ENCODE peak calls at places on chromosomes 2 and 18, in four cellular contexts. One of them, this sample, is unnamed.

GRCh38 chr2:233025706-233026105 is 6.8 kb upstream of the NEU2 start:
- DNase-seq in K562: no peak
- DNase-seq in IMR-90: no peak
- DNase-seq in prostate gland: no peak
- DNase-seq in this sample: no peak

GRCh38 chr18:22650247-22650646 is 232.5 kb upstream of the CTAGE1 start:
- DNase-seq in IMR-90: no peak
- DNase-seq in K562: no peak
- DNase-seq in prostate gland: no peak
- DNase-seq in this sample: no peak

GRCh38 chr2:135638825-135639224 is 102.8 kb upstream of the UBXN4 start:
- DNase-seq in prostate gland: no peak
- DNase-seq in K562: no peak
- DNase-seq in IMR-90: no peak
- DNase-seq in this sample: no peak

GRCh38 chr2:126535408-126535807 is 120.5 kb upstream of the GYPC start:
- DNase-seq in prostate gland: no peak
- DNase-seq in K562: no peak
- DNase-seq in IMR-90: no peak
- DNase-seq in this sample: no peak

GRCh38 chr2:42723465-42723864 is 40.5 kb downstream of the OXER1 start:
- DNase-seq in IMR-90: no peak
- DNase-seq in prostate gland: no peak
- DNase-seq in K562: no peak
- DNase-seq in this sample: no peak

GRCh38 chr2:172102159-172102857 is 392 bp downstream of the DLX2 start:
- DNase-seq in K562: peak; percentile 89
- DNase-seq in IMR-90: peak; percentile 61
- DNase-seq in prostate gland: no peak
- DNase-seq in this sample: no peak

GRCh38 chr18:44507729-44508325 is 172.9 kb upstream of the SETBP1 start:
- DNase-seq in K562: no peak
- DNase-seq in prostate gland: no peak
- DNase-seq in IMR-90: no peak
- DNase-seq in this sample: no peak

GRCh38 chr2:348517-348916 is 60.6 kb upstream of the ALKAL2 start:
- DNase-seq in K562: no peak
- DNase-seq in IMR-90: no peak
- DNase-seq in prostate gland: no peak
- DNase-seq in this sample: no peak

GRCh38 chr18:63467699-63468098 is 9.1 kb upstream of the SERPINB5 start:
- DNase-seq in IMR-90: no peak
- DNase-seq in K562: no peak
- DNase-seq in prostate gland: no peak
- DNase-seq in this sample: no peak

GRCh38 chr2:230895536-230896345 is 29.3 kb downstream of the GPR55 start:
- DNase-seq in K562: no peak
- DNase-seq in prostate gland: no peak
- DNase-seq in IMR-90: no peak
- DNase-seq in this sample: no peak

GRCh38 chr2:106057206-106057605 is 136.9 kb downstream of the UXS1 start:
- DNase-seq in prostate gland: no peak
- DNase-seq in K562: no peak
- DNase-seq in IMR-90: no peak
- DNase-seq in this sample: no peak

GRCh38 chr2:239251971-239252370 is 148.8 kb downstream of the HDAC4 start:
- DNase-seq in IMR-90: no peak
- DNase-seq in prostate gland: no peak
- DNase-seq in K562: no peak
- DNase-seq in this sample: peak; percentile 68

GRCh38 chr2:64996914-64997313 is 7.7 kb downstream of the SLC1A4 start:
- DNase-seq in IMR-90: no peak
- DNase-seq in K562: no peak
- DNase-seq in prostate gland: no peak
- DNase-seq in this sample: no peak

GRCh38 chr2:182448371-182448770 is 21.5 kb upstream of the PDE1A start:
- DNase-seq in prostate gland: no peak
- DNase-seq in IMR-90: no peak
- DNase-seq in K562: no peak
- DNase-seq in this sample: no peak

GRCh38 chr18:48728204-48728833 is 189.5 kb downstream of the CTIF start:
- DNase-seq in K562: peak; percentile 23
- DNase-seq in prostate gland: no peak
- DNase-seq in IMR-90: peak; percentile 99
- DNase-seq in this sample: peak; percentile 79

GRCh38 chr2:214630402-214631035 is 179.0 kb downstream of the BARD1 start:
- DNase-seq in IMR-90: peak; percentile 79
- DNase-seq in K562: no peak
- DNase-seq in prostate gland: no peak
- DNase-seq in this sample: no peak

GRCh38 chr18:74420926-74421325 is 36.2 kb downstream of the DIPK1C start:
- DNase-seq in prostate gland: no peak
- DNase-seq in IMR-90: no peak
- DNase-seq in K562: no peak
- DNase-seq in this sample: no peak

GRCh38 chr2:36807223-36807886 is 110.8 kb downstream of the VIT start:
- DNase-seq in prostate gland: no peak
- DNase-seq in IMR-90: no peak
- DNase-seq in K562: peak; percentile 49
- DNase-seq in this sample: no peak

GRCh38 chr2:53852540-53852939 is 7.2 kb downstream of the GPR75 start:
- DNase-seq in prostate gland: no peak
- DNase-seq in IMR-90: no peak
- DNase-seq in K562: no peak
- DNase-seq in this sample: no peak

GRCh38 chr18:13797157-13797611 is 26.8 kb upstream of the MC5R start:
- DNase-seq in prostate gland: no peak
- DNase-seq in K562: no peak
- DNase-seq in IMR-90: no peak
- DNase-seq in this sample: no peak

GRCh38 chr2:126658910-126659613 is 3.1 kb downstream of the GYPC start:
- DNase-seq in K562: peak; percentile 78
- DNase-seq in prostate gland: no peak
- DNase-seq in IMR-90: peak; percentile 73
- DNase-seq in this sample: peak; percentile 86

GRCh38 chr2:9832586-9832985 is 10.7 kb upstream of the TAF1B start:
- DNase-seq in IMR-90: peak; percentile 63
- DNase-seq in prostate gland: no peak
- DNase-seq in K562: no peak
- DNase-seq in this sample: no peak

GRCh38 chr2:157055660-157056199 is 201.8 kb upstream of the GALNT5 start:
- DNase-seq in IMR-90: peak; percentile 53
- DNase-seq in prostate gland: no peak
- DNase-seq in K562: peak; percentile 29
- DNase-seq in this sample: no peak

GRCh38 chr2:162155093-162155492 is 3.0 kb upstream of the GCG start:
- DNase-seq in K562: no peak
- DNase-seq in prostate gland: no peak
- DNase-seq in IMR-90: no peak
- DNase-seq in this sample: no peak

GRCh38 chr2:237393523-237393922 is 20.4 kb downstream of the COL6A3 start:
- DNase-seq in prostate gland: no peak
- DNase-seq in K562: no peak
- DNase-seq in IMR-90: peak; percentile 42
- DNase-seq in this sample: no peak

GRCh38 chr18:40949138-40949949 is 1005.7 kb upstream of the PIK3C3 start:
- DNase-seq in IMR-90: no peak
- DNase-seq in prostate gland: no peak
- DNase-seq in K562: no peak
- DNase-seq in this sample: no peak

GRCh38 chr2:215808194-215808593 is 205.2 kb downstream of the MREG start:
- DNase-seq in IMR-90: no peak
- DNase-seq in prostate gland: no peak
- DNase-seq in K562: no peak
- DNase-seq in this sample: no peak

GRCh38 chr2:216585441-216585840 is 47.8 kb upstream of the IGFBP2 start:
- DNase-seq in IMR-90: no peak
- DNase-seq in K562: no peak
- DNase-seq in prostate gland: no peak
- DNase-seq in this sample: no peak

GRCh38 chr2:7670905-7671304 is 753.7 kb downstream of the RNF144A start:
- DNase-seq in K562: no peak
- DNase-seq in prostate gland: no peak
- DNase-seq in IMR-90: no peak
- DNase-seq in this sample: no peak

GRCh38 chr2:9440058-9440727 is 16.7 kb downstream of the CPSF3 start:
- DNase-seq in K562: no peak
- DNase-seq in IMR-90: peak; percentile 82
- DNase-seq in prostate gland: no peak
- DNase-seq in this sample: no peak

GRCh38 chr2:140687825-140688224 is 1443.0 kb downstream of the LRP1B start:
- DNase-seq in prostate gland: no peak
- DNase-seq in K562: no peak
- DNase-seq in IMR-90: no peak
- DNase-seq in this sample: no peak
- TF ChIP-seq POLR2A in prostate gland: no peak
- TF ChIP-seq POLR2A in K562: no peak
- TF ChIP-seq POLR2A in IMR-90: no peak
- TF ChIP-seq POLR2A in this sample: no peak

GRCh38 chr2:223952280-223952968 is 4.8 kb upstream of the MRPL44 start:
- DNase-seq in prostate gland: no peak
- DNase-seq in K562: no peak
- DNase-seq in IMR-90: no peak
- DNase-seq in this sample: no peak
- TF ChIP-seq POLR2A in prostate gland: no peak
- TF ChIP-seq POLR2A in K562: no peak
- TF ChIP-seq POLR2A in IMR-90: no peak
- TF ChIP-seq POLR2A in this sample: no peak

GRCh38 chr2:101763496-101764333 is 66.2 kb downstream of the MAP4K4 start:
- DNase-seq in K562: no peak
- DNase-seq in prostate gland: no peak
- DNase-seq in IMR-90: no peak
- DNase-seq in this sample: no peak

GRCh38 chr2:101766337-101766736 is 68.8 kb downstream of the MAP4K4 start:
- DNase-seq in IMR-90: no peak
- DNase-seq in K562: no peak
- DNase-seq in prostate gland: no peak
- DNase-seq in this sample: no peak

GRCh38 chr2:101770672-101771071 is 73.2 kb downstream of the MAP4K4 start:
- DNase-seq in IMR-90: peak; percentile 62
- DNase-seq in K562: peak; percentile 76
- DNase-seq in prostate gland: no peak
- DNase-seq in this sample: no peak

GRCh38 chr2:101768480-101769077 is 71.1 kb downstream of the MAP4K4 start:
- DNase-seq in K562: no peak
- DNase-seq in prostate gland: no peak
- DNase-seq in IMR-90: no peak
- DNase-seq in this sample: no peak

DNA sequence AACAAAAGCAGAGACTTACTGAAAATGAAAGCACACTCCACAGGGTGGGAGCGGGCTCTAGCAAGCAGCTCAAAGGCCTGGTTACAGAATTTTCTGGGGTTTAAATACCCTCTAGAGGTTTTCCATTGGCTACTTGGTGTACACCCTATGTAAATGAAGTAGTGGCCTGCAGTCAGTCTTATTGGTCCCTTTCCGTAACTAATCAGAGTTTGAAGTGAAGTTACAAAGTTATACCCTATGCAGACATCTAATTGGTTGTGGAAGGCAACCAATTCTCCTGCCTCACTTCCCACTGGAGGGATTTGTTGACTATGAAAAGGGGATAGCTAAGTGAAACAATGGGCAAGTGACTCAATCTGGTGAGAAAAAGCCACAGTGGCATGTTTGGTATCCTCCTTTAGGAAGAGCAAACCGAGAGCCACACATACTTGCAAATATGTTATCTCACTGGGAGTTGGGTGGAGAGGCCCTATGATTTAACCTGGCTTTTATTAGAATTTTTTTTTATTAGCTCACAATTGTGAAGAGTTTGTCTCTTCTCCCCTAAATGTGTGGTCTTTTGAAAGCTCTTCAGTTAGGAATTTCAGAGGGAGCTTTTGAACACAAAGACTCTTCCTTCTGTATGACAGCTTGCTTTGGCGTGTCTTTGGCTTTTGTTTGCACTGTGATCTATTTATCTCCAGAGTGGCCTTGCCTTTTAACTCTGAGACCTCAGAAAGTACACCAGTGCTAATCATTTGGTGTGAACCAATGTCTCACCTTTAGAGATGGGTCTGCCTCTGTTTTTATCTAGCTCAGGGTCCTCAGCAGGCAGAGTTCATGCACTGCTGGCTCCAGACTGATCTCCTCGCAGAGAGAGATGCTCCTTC is 69.6 kb downstream of the MAP4K4 start:
- DNase-seq in prostate gland: no peak
- DNase-seq in K562: no peak
- DNase-seq in IMR-90: peak; percentile 93
- DNase-seq in this sample: no peak
- TF ChIP-seq POLR2A in prostate gland: no peak
- TF ChIP-seq POLR2A in K562: no peak
- TF ChIP-seq POLR2A in IMR-90: no peak
- TF ChIP-seq POLR2A in this sample: no peak

DNA sequence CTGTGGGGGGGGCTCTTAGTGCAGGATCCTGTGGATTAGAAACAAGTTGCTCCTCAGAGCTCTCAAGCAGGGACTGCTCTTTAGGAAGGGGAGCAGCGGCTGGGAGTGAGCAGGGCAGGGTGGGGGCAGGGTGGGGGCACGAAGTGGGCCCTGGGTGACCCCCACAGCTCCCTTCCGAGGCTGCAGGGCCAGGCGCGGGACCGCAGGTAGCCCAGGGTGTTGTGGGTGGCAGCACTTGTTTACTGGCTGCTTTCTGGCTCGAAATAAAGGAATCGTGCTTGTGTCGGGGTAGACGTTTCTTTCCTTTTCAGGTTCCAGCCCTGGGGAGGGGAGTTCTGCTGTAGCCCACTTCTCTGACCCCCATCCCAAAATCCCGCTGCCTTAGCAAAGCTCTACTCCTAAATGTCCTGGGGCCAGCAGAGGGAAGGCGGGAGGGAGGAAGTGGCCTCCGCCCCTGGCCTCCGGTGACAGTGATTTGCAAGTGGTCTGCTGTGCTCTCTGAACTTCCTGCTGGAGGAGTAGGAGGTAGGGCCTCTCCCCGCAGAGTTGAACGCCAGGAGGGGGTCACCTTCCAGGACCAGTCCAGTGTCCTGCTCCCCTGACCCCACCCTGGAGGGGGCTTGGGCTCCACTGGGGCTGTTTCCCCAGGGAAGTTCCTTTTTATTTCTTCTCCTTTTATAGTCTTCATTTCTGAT is 8.3 kb downstream of the NEU4 start:
- DNase-seq in IMR-90: no peak
- DNase-seq in K562: no peak
- DNase-seq in prostate gland: no peak
- DNase-seq in this sample: peak; percentile 68
- TF ChIP-seq POLR2A in IMR-90: no peak
- TF ChIP-seq POLR2A in K562: no peak
- TF ChIP-seq POLR2A in prostate gland: no peak
- TF ChIP-seq POLR2A in this sample: no peak

DNA sequence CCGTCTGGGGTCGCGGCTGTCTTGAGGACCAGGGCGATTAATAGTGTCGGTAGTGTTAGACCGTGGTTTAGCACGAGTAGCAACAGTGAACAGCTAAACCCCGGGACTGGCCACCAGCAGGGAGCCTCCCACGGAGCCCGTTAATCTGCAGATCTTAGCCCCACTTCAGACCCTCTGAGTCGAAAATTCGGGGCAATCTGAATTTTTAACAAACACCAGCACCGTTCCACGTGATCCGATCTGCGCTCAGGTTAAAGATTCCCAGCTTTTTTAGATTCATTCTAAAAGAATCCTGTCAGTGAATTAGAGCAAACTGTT is 479 bp upstream of the ATP5F1A start:
- DNase-seq in prostate gland: no peak
- DNase-seq in IMR-90: no peak
- DNase-seq in K562: no peak
- DNase-seq in this sample: no peak
- TF ChIP-seq POLR2A in prostate gland: no peak
- TF ChIP-seq POLR2A in IMR-90: no peak
- TF ChIP-seq POLR2A in K562: no peak
- TF ChIP-seq POLR2A in this sample: no peak

This sample was measured in suprapubic skin.